ENCODE peak calls at places on chromosomes 7 and 10, in nine cellular contexts. J is GDM1, T is WTC11, R is AG08396, C is iris pigment epithelial cell, B is GM20000, Q is ELR, Z is lower leg skin, P is amygdala. A is an unnamed sample.

GRCh38 chr10:323651-324293 is 188.5 kb downstream of the ZMYND11 start:
- DNase-seq in J (peak), T (no peak), R (peak), C (peak), B (peak), Q (peak), Z (peak), P (no peak), A (peak)

GRCh38 chr7:116526897-116527296 is 2.1 kb downstream of the CAV1 start:
- DNase-seq in J (no peak), T (no peak), R (no peak), C (no peak), B (peak), Q (peak), Z (no peak), P (no peak), A (no peak)

GRCh38 chr7:151742713-151743480 is 134.0 kb downstream of the PRKAG2 start:
- DNase-seq in J (peak), T (no peak), R (no peak), C (peak), B (peak), Q (no peak), Z (no peak), P (no peak), A (peak)

GRCh38 chr10:17805921-17806577 is 3.1 kb upstream of the MRC1 start:
- DNase-seq in J (peak), T (no peak), R (no peak), C (no peak), B (no peak), Q (no peak), Z (no peak), P (no peak), A (peak)

GRCh38 chr7:84073476-84073875 is 121.1 kb downstream of the SEMA3A start:
- DNase-seq in J (no peak), T (no peak), R (no peak), C (peak), B (no peak), Q (no peak), Z (no peak), P (no peak), A (no peak)

GRCh38 chr10:80081026-80081425 is 2.6 kb downstream of the TMEM254 start:
- DNase-seq in J (no peak), T (no peak), R (no peak), C (no peak), B (no peak), Q (no peak), Z (no peak), P (no peak), A (no peak)

GRCh38 chr10:86523348-86523747 is 1.8 kb upstream of the WAPL start:
- DNase-seq in J (no peak), T (no peak), R (no peak), C (peak), B (no peak), Q (peak), Z (no peak), P (no peak), A (peak)

GRCh38 chr7:141208539-141208938 is 134.7 kb downstream of the TMEM178B start:
- DNase-seq in J (no peak), T (peak), R (no peak), C (no peak), B (no peak), Q (no peak), Z (no peak), P (no peak), A (peak)

GRCh38 chr7:47535033-47535703 is 46.7 kb downstream of the TNS3 start:
- DNase-seq in J (no peak), T (no peak), R (no peak), C (peak), B (no peak), Q (no peak), Z (no peak), P (no peak), A (no peak)

GRCh38 chr10:16949806-16950205 is 132.6 kb upstream of the RSU1 start:
- DNase-seq in J (no peak), T (no peak), R (no peak), C (no peak), B (no peak), Q (no peak), Z (no peak), P (no peak), A (no peak)

GRCh38 chr7:149706398-149706797 is 67.0 kb downstream of the ZNF467 start:
- DNase-seq in J (no peak), T (no peak), R (no peak), C (no peak), B (no peak), Q (no peak), Z (no peak), P (no peak), A (no peak)

GRCh38 chr7:110531186-110531585 is 559.7 kb upstream of the LRRN3 start:
- DNase-seq in J (no peak), T (no peak), R (no peak), C (peak), B (no peak), Q (no peak), Z (no peak), P (no peak), A (no peak)

GRCh38 chr10:1560535-1561192 is 176.7 kb downstream of the ADARB2 start:
- DNase-seq in J (no peak), T (no peak), R (no peak), C (no peak), B (no peak), Q (no peak), Z (no peak), P (no peak), A (no peak)

GRCh38 chr10:3126741-3127342 is 45.7 kb downstream of the PITRM1 start:
- DNase-seq in J (no peak), T (no peak), R (no peak), C (no peak), B (no peak), Q (no peak), Z (no peak), P (no peak), A (no peak)

GRCh38 chr10:69668722-69669121 is 38.7 kb downstream of the FAM241B start:
- DNase-seq in J (no peak), T (no peak), R (no peak), C (peak), B (no peak), Q (peak), Z (no peak), P (no peak), A (no peak)

GRCh38 chr10:62352356-62352963 is 21.7 kb upstream of the ZNF365 start:
- DNase-seq in J (no peak), T (no peak), R (no peak), C (peak), B (no peak), Q (peak), Z (no peak), P (no peak), A (no peak)

GRCh38 chr10:34475222-34475621 is 339.9 kb downstream of the PARD3 start:
- DNase-seq in J (no peak), T (no peak), R (no peak), C (peak), B (no peak), Q (no peak), Z (no peak), P (no peak), A (no peak)

GRCh38 chr7:20466425-20467125 is 135.9 kb downstream of the ITGB8 start:
- DNase-seq in J (no peak), T (no peak), R (no peak), C (no peak), B (no peak), Q (no peak), Z (no peak), P (no peak), A (no peak)

GRCh38 chr7:77653572-77653971 is 42.7 kb upstream of the RSBN1L start:
- DNase-seq in J (no peak), T (no peak), R (no peak), C (no peak), B (no peak), Q (no peak), Z (no peak), P (no peak), A (no peak)

GRCh38 chr7:108367314-108367713 is 88.9 kb downstream of the NRCAM start:
- DNase-seq in J (no peak), T (no peak), R (no peak), C (no peak), B (no peak), Q (no peak), Z (no peak), P (no peak), A (no peak)

GRCh38 chr10:2790437-2790836 is 276.9 kb upstream of the PFKP start:
- DNase-seq in J (no peak), T (no peak), R (no peak), C (no peak), B (no peak), Q (no peak), Z (no peak), P (no peak), A (no peak)

A was measured in H7.